ENCODE peak calls at places on chromosomes 16 and 17, in eight cellular contexts. One of them, this sample, is unnamed.
A peak's percentile ranks its signal among the peaks of the same experiment; 100 is the strongest.

GRCh38 chr16:56191807-56192643 is 736 bp downstream of the GNAO1 start:
- DNase-seq in prostate gland: no peak
- DNase-seq in ovary: no peak
- DNase-seq in adrenal gland: no peak
- DNase-seq in body of pancreas: no peak
- DNase-seq in stomach: no peak
- DNase-seq in endothelial cell of umbilical vein: no peak
- DNase-seq in transverse colon: no peak
- DNase-seq in this sample: no peak

GRCh38 chr17:75457047-75457654 is 716 bp downstream of the TMEM94 start:
- DNase-seq in prostate gland: no peak
- DNase-seq in ovary: peak; percentile 54
- DNase-seq in adrenal gland: peak; percentile 60
- DNase-seq in body of pancreas: no peak
- DNase-seq in stomach: peak; percentile 27
- DNase-seq in endothelial cell of umbilical vein: peak; percentile 55
- DNase-seq in transverse colon: no peak
- DNase-seq in this sample: peak; percentile 52

GRCh38 chr17:66287911-66288310 is 14.5 kb upstream of the PRKCA start:
- DNase-seq in prostate gland: no peak
- DNase-seq in ovary: no peak
- DNase-seq in adrenal gland: no peak
- DNase-seq in body of pancreas: no peak
- DNase-seq in stomach: no peak
- DNase-seq in endothelial cell of umbilical vein: no peak
- DNase-seq in transverse colon: peak; percentile 46
- DNase-seq in this sample: no peak

GRCh38 chr16:12753203-12754023 is 50.3 kb downstream of the CPPED1 start:
- DNase-seq in prostate gland: no peak
- DNase-seq in ovary: no peak
- DNase-seq in adrenal gland: no peak
- DNase-seq in body of pancreas: no peak
- DNase-seq in stomach: no peak
- DNase-seq in endothelial cell of umbilical vein: no peak
- DNase-seq in transverse colon: no peak
- DNase-seq in this sample: no peak

GRCh38 chr16:73457851-73458250 is 409.9 kb upstream of the ZFHX3 start:
- DNase-seq in prostate gland: no peak
- DNase-seq in ovary: no peak
- DNase-seq in adrenal gland: no peak
- DNase-seq in body of pancreas: no peak
- DNase-seq in stomach: no peak
- DNase-seq in endothelial cell of umbilical vein: no peak
- DNase-seq in transverse colon: no peak
- DNase-seq in this sample: no peak

GRCh38 chr16:68764866-68765265 is 27.8 kb downstream of the CDH1 start:
- DNase-seq in prostate gland: no peak
- DNase-seq in ovary: no peak
- DNase-seq in adrenal gland: no peak
- DNase-seq in body of pancreas: no peak
- DNase-seq in stomach: no peak
- DNase-seq in endothelial cell of umbilical vein: no peak
- DNase-seq in transverse colon: no peak
- DNase-seq in this sample: no peak

GRCh38 chr16:69338557-69339288 is 641 bp downstream of the COG8 start:
- DNase-seq in prostate gland: no peak
- DNase-seq in ovary: no peak
- DNase-seq in adrenal gland: no peak
- DNase-seq in body of pancreas: no peak
- DNase-seq in stomach: no peak
- DNase-seq in endothelial cell of umbilical vein: no peak
- DNase-seq in transverse colon: no peak
- DNase-seq in this sample: no peak

GRCh38 chr17:65564793-65565192 is 3.3 kb upstream of the AXIN2 start:
- DNase-seq in prostate gland: no peak
- DNase-seq in ovary: peak; percentile 64
- DNase-seq in adrenal gland: peak; percentile 78
- DNase-seq in body of pancreas: peak; percentile 83
- DNase-seq in stomach: peak; percentile 55
- DNase-seq in endothelial cell of umbilical vein: no peak
- DNase-seq in transverse colon: no peak
- DNase-seq in this sample: peak; percentile 72

GRCh38 chr16:14117051-14117450 is 45.9 kb downstream of the MRTFB start:
- DNase-seq in prostate gland: no peak
- DNase-seq in ovary: no peak
- DNase-seq in adrenal gland: no peak
- DNase-seq in body of pancreas: no peak
- DNase-seq in stomach: no peak
- DNase-seq in endothelial cell of umbilical vein: no peak
- DNase-seq in transverse colon: no peak
- DNase-seq in this sample: no peak

GRCh38 chr17:40437095-40437732 is 6.0 kb upstream of the IGFBP4 start:
- DNase-seq in prostate gland: no peak
- DNase-seq in ovary: no peak
- DNase-seq in adrenal gland: no peak
- DNase-seq in body of pancreas: no peak
- DNase-seq in stomach: no peak
- DNase-seq in endothelial cell of umbilical vein: no peak
- DNase-seq in transverse colon: no peak
- DNase-seq in this sample: no peak

GRCh38 chr17:5635949-5636348 is 51.6 kb upstream of the NLRP1 start:
- DNase-seq in prostate gland: no peak
- DNase-seq in ovary: no peak
- DNase-seq in adrenal gland: no peak
- DNase-seq in body of pancreas: no peak
- DNase-seq in stomach: no peak
- DNase-seq in endothelial cell of umbilical vein: no peak
- DNase-seq in transverse colon: no peak
- DNase-seq in this sample: no peak

GRCh38 chr17:13465678-13466077 is 136.1 kb downstream of the HS3ST3A1 start:
- DNase-seq in prostate gland: no peak
- DNase-seq in ovary: no peak
- DNase-seq in adrenal gland: no peak
- DNase-seq in body of pancreas: no peak
- DNase-seq in stomach: no peak
- DNase-seq in endothelial cell of umbilical vein: no peak
- DNase-seq in transverse colon: no peak
- DNase-seq in this sample: no peak

GRCh38 chr17:43034623-43035293 is 9.7 kb downstream of the RND2 start:
- DNase-seq in prostate gland: no peak
- DNase-seq in ovary: no peak
- DNase-seq in adrenal gland: no peak
- DNase-seq in body of pancreas: no peak
- DNase-seq in stomach: no peak
- DNase-seq in endothelial cell of umbilical vein: no peak
- DNase-seq in transverse colon: no peak
- DNase-seq in this sample: no peak

GRCh38 chr17:71085238-71086033 is 916.1 kb downstream of the KCNJ2 start:
- DNase-seq in prostate gland: no peak
- DNase-seq in ovary: no peak
- DNase-seq in adrenal gland: no peak
- DNase-seq in body of pancreas: peak; percentile 13
- DNase-seq in stomach: peak; percentile 27
- DNase-seq in endothelial cell of umbilical vein: no peak
- DNase-seq in transverse colon: peak; percentile 14
- DNase-seq in this sample: no peak

GRCh38 chr16:67399749-67400704 is 6.7 kb upstream of the TPPP3 start:
- DNase-seq in prostate gland: no peak
- DNase-seq in ovary: no peak
- DNase-seq in adrenal gland: no peak
- DNase-seq in body of pancreas: no peak
- DNase-seq in stomach: no peak
- DNase-seq in endothelial cell of umbilical vein: no peak
- DNase-seq in transverse colon: no peak
- DNase-seq in this sample: no peak

GRCh38 chr17:2724783-2725164 is 13.2 kb upstream of the CLUH start:
- DNase-seq in prostate gland: no peak
- DNase-seq in ovary: no peak
- DNase-seq in adrenal gland: peak; percentile 49
- DNase-seq in body of pancreas: peak; percentile 42
- DNase-seq in stomach: peak; percentile 46
- DNase-seq in endothelial cell of umbilical vein: peak; percentile 19
- DNase-seq in transverse colon: peak; percentile 66
- DNase-seq in this sample: no peak

GRCh38 chr17:49249292-49249794 is 18.8 kb upstream of the PHOSPHO1 start:
- DNase-seq in prostate gland: no peak
- DNase-seq in ovary: no peak
- DNase-seq in adrenal gland: no peak
- DNase-seq in body of pancreas: no peak
- DNase-seq in stomach: no peak
- DNase-seq in endothelial cell of umbilical vein: no peak
- DNase-seq in transverse colon: no peak
- DNase-seq in this sample: no peak

DNA sequence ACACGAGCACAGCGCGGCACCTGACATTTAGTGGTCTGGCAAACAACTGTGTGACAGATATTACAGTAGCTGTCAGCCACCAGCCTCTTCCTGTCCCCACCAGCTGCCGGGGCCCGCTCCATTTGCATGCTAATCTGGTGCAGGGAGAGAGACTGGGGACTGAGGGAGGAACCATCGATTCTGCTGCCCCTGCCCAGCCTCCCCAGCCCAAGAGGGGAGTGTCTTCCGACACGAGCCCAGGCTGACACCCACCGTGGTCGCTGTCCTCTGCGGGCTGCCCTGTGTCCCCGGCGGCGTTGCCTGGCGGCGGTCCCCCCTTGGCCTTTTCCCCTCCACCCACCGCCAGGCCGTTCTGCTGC is 12.8 kb downstream of the NDUFAF8 start:
- DNase-seq in prostate gland: no peak
- DNase-seq in ovary: no peak
- DNase-seq in adrenal gland: no peak
- DNase-seq in body of pancreas: no peak
- DNase-seq in stomach: no peak
- DNase-seq in endothelial cell of umbilical vein: no peak
- DNase-seq in transverse colon: peak; percentile 30
- DNase-seq in this sample: no peak
- H3K4me1 ChIP-seq in prostate gland: peaks cover 7% of the 10 kb centered on the region
- H3K4me1 ChIP-seq in ovary: peaks cover 3% of the 10 kb centered on the region
- H3K4me1 ChIP-seq in adrenal gland: peaks cover 15% of the 10 kb centered on the region
- H3K4me1 ChIP-seq in body of pancreas: peaks cover 11% of the 10 kb centered on the region
- H3K4me1 ChIP-seq in stomach: peaks cover 22% of the 10 kb centered on the region
- H3K4me1 ChIP-seq in endothelial cell of umbilical vein: no peaks in the 10 kb centered on the region
- H3K4me1 ChIP-seq in transverse colon: peaks cover 15% of the 10 kb centered on the region
- H3K4me1 ChIP-seq in this sample: no peaks in the 10 kb centered on the region

DNA sequence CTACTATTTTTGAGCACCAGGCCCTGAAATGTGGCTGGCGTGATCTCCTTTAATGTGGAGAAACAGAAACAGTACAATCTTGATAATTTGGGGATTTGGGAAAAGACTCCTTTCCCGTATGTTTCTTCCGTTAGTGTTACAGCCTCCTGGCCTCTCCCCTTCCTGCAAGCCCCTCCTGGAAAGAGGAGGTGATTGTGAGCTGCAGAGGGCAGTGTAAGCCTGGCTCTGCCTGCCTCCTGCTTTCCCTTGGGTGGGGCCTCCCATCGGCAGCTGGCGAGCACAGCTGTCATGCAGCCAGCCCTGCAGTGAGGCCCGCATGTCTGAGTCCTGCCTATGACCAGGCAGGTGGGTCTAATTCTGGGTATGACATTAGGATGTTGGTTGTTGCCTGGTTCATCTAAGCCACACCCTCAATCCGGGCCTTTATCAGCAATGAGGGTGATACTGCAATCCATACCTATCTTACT is 48.7 kb upstream of the WSB1 start:
- DNase-seq in prostate gland: peak; percentile 56
- DNase-seq in ovary: peak; percentile 78
- DNase-seq in adrenal gland: peak; percentile 83
- DNase-seq in body of pancreas: peak; percentile 84
- DNase-seq in stomach: peak; percentile 74
- DNase-seq in endothelial cell of umbilical vein: peak; percentile 88
- DNase-seq in transverse colon: peak; percentile 85
- DNase-seq in this sample: peak; percentile 83
- H3K4me3 ChIP-seq in prostate gland: no peak overlapping the region
- H3K4me3 ChIP-seq in ovary: peak overlapping the region; percentile 8
- H3K4me3 ChIP-seq in adrenal gland: no peak overlapping the region
- H3K4me3 ChIP-seq in body of pancreas: no peak overlapping the region
- H3K4me3 ChIP-seq in stomach: no peak overlapping the region
- H3K4me3 ChIP-seq in endothelial cell of umbilical vein: no peak overlapping the region
- H3K4me3 ChIP-seq in transverse colon: no peak overlapping the region
- H3K4me3 ChIP-seq in this sample: no peak overlapping the region

GRCh38 chr17:80360396-80360795 is 54.6 kb upstream of the ENDOV start:
- DNase-seq in prostate gland: no peak
- DNase-seq in ovary: no peak
- DNase-seq in adrenal gland: no peak
- DNase-seq in body of pancreas: no peak
- DNase-seq in stomach: no peak
- DNase-seq in endothelial cell of umbilical vein: no peak
- DNase-seq in transverse colon: no peak
- DNase-seq in this sample: no peak
- TF ChIP-seq POLR2A in prostate gland: no peak
- TF ChIP-seq POLR2A in ovary: no peak
- TF ChIP-seq POLR2A in adrenal gland: no peak
- TF ChIP-seq POLR2A in body of pancreas: no peak
- TF ChIP-seq POLR2A in stomach: no peak
- TF ChIP-seq POLR2A in endothelial cell of umbilical vein: no peak
- TF ChIP-seq POLR2A in transverse colon: no peak
- TF ChIP-seq POLR2A in this sample: no peak

GRCh38 chr17:57925361-57925990 is 29.7 kb downstream of the CUEDC1 start:
- DNase-seq in prostate gland: no peak
- DNase-seq in ovary: no peak
- DNase-seq in adrenal gland: no peak
- DNase-seq in body of pancreas: no peak
- DNase-seq in stomach: no peak
- DNase-seq in endothelial cell of umbilical vein: no peak
- DNase-seq in transverse colon: no peak
- DNase-seq in this sample: no peak

GRCh38 chr17:57927048-57927723 is 28.0 kb downstream of the CUEDC1 start:
- DNase-seq in prostate gland: peak; percentile 86
- DNase-seq in ovary: no peak
- DNase-seq in adrenal gland: no peak
- DNase-seq in body of pancreas: peak; percentile 42
- DNase-seq in stomach: peak; percentile 53
- DNase-seq in endothelial cell of umbilical vein: peak; percentile 73
- DNase-seq in transverse colon: peak; percentile 51
- DNase-seq in this sample: no peak

GRCh38 chr17:57926723-57927047 is 28.5 kb downstream of the CUEDC1 start:
- DNase-seq in prostate gland: no peak
- DNase-seq in ovary: no peak
- DNase-seq in adrenal gland: no peak
- DNase-seq in body of pancreas: no peak
- DNase-seq in stomach: no peak
- DNase-seq in endothelial cell of umbilical vein: peak; percentile 28
- DNase-seq in transverse colon: no peak
- DNase-seq in this sample: no peak

GRCh38 chr17:57923182-57923872 is 31.9 kb downstream of the CUEDC1 start:
- DNase-seq in prostate gland: no peak
- DNase-seq in ovary: no peak
- DNase-seq in adrenal gland: no peak
- DNase-seq in body of pancreas: no peak
- DNase-seq in stomach: no peak
- DNase-seq in endothelial cell of umbilical vein: no peak
- DNase-seq in transverse colon: no peak
- DNase-seq in this sample: no peak

DNA sequence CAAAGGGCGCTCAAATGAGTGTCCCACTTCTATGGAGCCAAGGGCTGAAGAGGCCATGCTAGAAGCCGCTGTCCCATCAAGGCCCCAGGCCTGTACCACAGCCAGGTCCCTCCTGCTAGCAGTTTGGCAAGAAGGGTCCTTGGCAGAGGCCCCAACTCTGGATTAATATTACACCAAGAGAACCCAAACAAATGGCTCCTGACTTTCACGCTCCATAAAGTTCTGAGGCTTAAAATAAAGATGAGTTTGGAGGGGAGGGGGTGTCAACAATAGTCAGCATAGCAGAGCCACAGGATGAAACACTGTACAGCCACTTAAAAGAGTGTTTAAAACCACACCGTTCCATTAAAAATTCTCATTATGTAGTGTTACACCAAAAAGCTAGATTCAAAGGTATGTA is 30.5 kb downstream of the CUEDC1 start:
- DNase-seq in prostate gland: no peak
- DNase-seq in ovary: no peak
- DNase-seq in adrenal gland: no peak
- DNase-seq in body of pancreas: peak; percentile 44
- DNase-seq in stomach: no peak
- DNase-seq in endothelial cell of umbilical vein: no peak
- DNase-seq in transverse colon: no peak
- DNase-seq in this sample: no peak
- H3K4me1 ChIP-seq in prostate gland: peaks cover 37% of the 10 kb centered on the region
- H3K4me1 ChIP-seq in ovary: peaks cover 10% of the 10 kb centered on the region
- H3K4me1 ChIP-seq in adrenal gland: peaks cover 45% of the 10 kb centered on the region
- H3K4me1 ChIP-seq in body of pancreas: peaks cover 50% of the 10 kb centered on the region
- H3K4me1 ChIP-seq in stomach: peaks cover 82% of the 10 kb centered on the region
- H3K4me1 ChIP-seq in endothelial cell of umbilical vein: peaks cover 11% of the 10 kb centered on the region
- H3K4me1 ChIP-seq in transverse colon: peaks cover 52% of the 10 kb centered on the region
- H3K4me1 ChIP-seq in this sample: peaks cover 24% of the 10 kb centered on the region

This sample was measured in uterus.